ENCODE peak calls at places on chromosomes 3 and 15, in seven cellular contexts. One of them, this sample, is unnamed.
A peak's percentile ranks its signal among the peaks of the same experiment; 100 is the strongest.

GRCh38 chr3:65778966-65779365 is 259.8 kb downstream of the MAGI1 start:
- DNase-seq in IMR-90: peak; percentile 18
- DNase-seq in H1: no peak
- DNase-seq in trophoblast cell: no peak
- DNase-seq in neuronal stem cell: no peak
- DNase-seq in mesendoderm: no peak
- DNase-seq in mesenchymal stem cell: no peak
- DNase-seq in this sample: no peak

GRCh38 chr3:46495901-46496456 is 1.8 kb upstream of the RTP3 start:
- DNase-seq in mesendoderm: peak; percentile 64
- DNase-seq in trophoblast cell: peak; percentile 70
- DNase-seq in IMR-90: peak; percentile 95
- DNase-seq in mesenchymal stem cell: peak; percentile 92
- DNase-seq in neuronal stem cell: no peak
- DNase-seq in H1: peak; percentile 40
- DNase-seq in this sample: no peak

GRCh38 chr15:65373163-65373651 is 4.6 kb downstream of the IGDCC3 start:
- DNase-seq in IMR-90: no peak
- DNase-seq in trophoblast cell: no peak
- DNase-seq in mesenchymal stem cell: no peak
- DNase-seq in mesendoderm: no peak
- DNase-seq in H1: no peak
- DNase-seq in neuronal stem cell: no peak
- DNase-seq in this sample: peak; percentile 19

GRCh38 chr15:98599911-98600685 is 48.2 kb upstream of the IGF1R start:
- DNase-seq in mesendoderm: peak; percentile 47
- DNase-seq in H1: peak; percentile 52
- DNase-seq in trophoblast cell: no peak
- DNase-seq in IMR-90: peak; percentile 71
- DNase-seq in neuronal stem cell: no peak
- DNase-seq in mesenchymal stem cell: peak; percentile 58
- DNase-seq in this sample: no peak

GRCh38 chr3:50050361-50050760 is 38.4 kb upstream of the RBM5 start:
- DNase-seq in mesenchymal stem cell: no peak
- DNase-seq in H1: no peak
- DNase-seq in trophoblast cell: no peak
- DNase-seq in mesendoderm: no peak
- DNase-seq in neuronal stem cell: no peak
- DNase-seq in IMR-90: peak; percentile 83
- DNase-seq in this sample: no peak

GRCh38 chr3:129248286-129248979 is 973 bp upstream of the COPG1 start:
- DNase-seq in mesendoderm: no peak
- DNase-seq in IMR-90: no peak
- DNase-seq in trophoblast cell: peak; percentile 52
- DNase-seq in mesenchymal stem cell: no peak
- DNase-seq in neuronal stem cell: no peak
- DNase-seq in H1: no peak
- DNase-seq in this sample: no peak

GRCh38 chr3:51942603-51943450 is 664 bp downstream of the PARP3 start:
- DNase-seq in neuronal stem cell: no peak
- DNase-seq in H1: no peak
- DNase-seq in mesenchymal stem cell: peak; percentile 44
- DNase-seq in trophoblast cell: peak; percentile 12
- DNase-seq in IMR-90: peak; percentile 52
- DNase-seq in mesendoderm: peak; percentile 29
- DNase-seq in this sample: peak; percentile 32

GRCh38 chr3:149736180-149737100 is 15.8 kb downstream of the COMMD2 start:
- DNase-seq in neuronal stem cell: no peak
- DNase-seq in mesendoderm: no peak
- DNase-seq in trophoblast cell: peak; percentile 78
- DNase-seq in IMR-90: peak; percentile 42
- DNase-seq in mesenchymal stem cell: peak; percentile 47
- DNase-seq in H1: no peak
- DNase-seq in this sample: no peak

GRCh38 chr3:117059990-117060338 is 350.4 kb downstream of the TUSC7 start:
- DNase-seq in trophoblast cell: no peak
- DNase-seq in H1: no peak
- DNase-seq in IMR-90: no peak
- DNase-seq in neuronal stem cell: no peak
- DNase-seq in mesenchymal stem cell: no peak
- DNase-seq in mesendoderm: no peak
- DNase-seq in this sample: no peak

GRCh38 chr15:89068325-89068784 is 19.9 kb upstream of the ABHD2 start:
- DNase-seq in trophoblast cell: no peak
- DNase-seq in H1: no peak
- DNase-seq in IMR-90: peak; percentile 98
- DNase-seq in neuronal stem cell: no peak
- DNase-seq in mesendoderm: no peak
- DNase-seq in mesenchymal stem cell: no peak
- DNase-seq in this sample: no peak

GRCh38 chr3:43181202-43181910 is 75.5 kb upstream of the POMGNT2 start:
- DNase-seq in IMR-90: no peak
- DNase-seq in neuronal stem cell: no peak
- DNase-seq in H1: no peak
- DNase-seq in mesenchymal stem cell: no peak
- DNase-seq in mesendoderm: no peak
- DNase-seq in trophoblast cell: peak; percentile 93
- DNase-seq in this sample: no peak

GRCh38 chr15:60591491-60592385 is 112.8 kb upstream of the ICE2 start:
- DNase-seq in mesenchymal stem cell: peak; percentile 36
- DNase-seq in H1: peak; percentile 80
- DNase-seq in trophoblast cell: peak; percentile 29
- DNase-seq in IMR-90: no peak
- DNase-seq in neuronal stem cell: peak; percentile 57
- DNase-seq in mesendoderm: peak; percentile 74
- DNase-seq in this sample: peak; percentile 61

GRCh38 chr3:129613205-129613740 is 6.8 kb upstream of the PLXND1 start:
- DNase-seq in neuronal stem cell: no peak
- DNase-seq in IMR-90: no peak
- DNase-seq in mesendoderm: no peak
- DNase-seq in mesenchymal stem cell: no peak
- DNase-seq in H1: no peak
- DNase-seq in trophoblast cell: no peak
- DNase-seq in this sample: no peak

GRCh38 chr3:127110982-127111693 is 81.8 kb upstream of the PRR23E start:
- DNase-seq in IMR-90: no peak
- DNase-seq in trophoblast cell: no peak
- DNase-seq in H1: no peak
- DNase-seq in neuronal stem cell: no peak
- DNase-seq in mesendoderm: peak; percentile 14
- DNase-seq in mesenchymal stem cell: no peak
- DNase-seq in this sample: peak; percentile 32

GRCh38 chr3:99697250-99697649 is 58.9 kb downstream of the COL8A1 start:
- DNase-seq in neuronal stem cell: no peak
- DNase-seq in mesenchymal stem cell: no peak
- DNase-seq in mesendoderm: no peak
- DNase-seq in trophoblast cell: no peak
- DNase-seq in IMR-90: no peak
- DNase-seq in H1: no peak
- DNase-seq in this sample: no peak

GRCh38 chr3:16288664-16289063 is 23.7 kb downstream of the OXNAD1 start:
- DNase-seq in H1: no peak
- DNase-seq in mesenchymal stem cell: no peak
- DNase-seq in trophoblast cell: no peak
- DNase-seq in IMR-90: no peak
- DNase-seq in neuronal stem cell: no peak
- DNase-seq in mesendoderm: no peak
- DNase-seq in this sample: no peak
- H3K4me1 ChIP-seq in H1: no peaks in the 10 kb centered on the region
- H3K4me1 ChIP-seq in mesenchymal stem cell: no peaks in the 10 kb centered on the region
- H3K4me1 ChIP-seq in trophoblast cell: no peaks in the 10 kb centered on the region
- H3K4me1 ChIP-seq in IMR-90: peaks cover 2% of the 10 kb centered on the region
- H3K4me1 ChIP-seq in neuronal stem cell: no peaks in the 10 kb centered on the region
- H3K4me1 ChIP-seq in mesendoderm: no peaks in the 10 kb centered on the region
- H3K4me1 ChIP-seq in this sample: no peaks in the 10 kb centered on the region

DNA sequence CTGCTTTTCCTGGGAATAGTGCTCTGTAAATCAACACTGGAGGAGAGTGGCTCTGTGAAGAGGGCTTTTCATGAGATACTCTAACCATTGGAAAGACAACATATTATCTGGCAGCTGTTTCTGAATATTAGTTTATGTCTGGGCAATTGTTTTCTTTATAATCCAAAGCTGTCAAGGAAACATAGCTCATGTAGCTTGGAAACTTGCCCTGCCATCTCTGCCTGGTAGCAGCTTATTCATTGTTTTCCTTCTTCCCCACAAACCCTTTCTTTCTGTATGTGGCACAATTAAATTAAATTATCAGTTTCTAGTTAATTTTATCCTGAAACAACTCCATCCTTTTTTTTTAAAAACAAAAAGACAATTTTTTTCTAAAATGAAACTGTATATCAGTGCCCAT is 160.0 kb downstream of the EDEM1 start:
- DNase-seq in IMR-90: no peak
- DNase-seq in mesenchymal stem cell: no peak
- DNase-seq in trophoblast cell: no peak
- DNase-seq in H1: no peak
- DNase-seq in mesendoderm: no peak
- DNase-seq in neuronal stem cell: no peak
- DNase-seq in this sample: no peak
- H3K18ac ChIP-seq in IMR-90: no peak overlapping the region
- H3K18ac ChIP-seq in mesenchymal stem cell: no peak overlapping the region
- H3K18ac ChIP-seq in trophoblast cell: no peak overlapping the region
- H3K18ac ChIP-seq in H1: no peak overlapping the region
- H3K18ac ChIP-seq in mesendoderm: no peak overlapping the region
- H3K18ac ChIP-seq in neuronal stem cell: no peak overlapping the region
- H3K18ac ChIP-seq in this sample: no peak overlapping the region

DNA sequence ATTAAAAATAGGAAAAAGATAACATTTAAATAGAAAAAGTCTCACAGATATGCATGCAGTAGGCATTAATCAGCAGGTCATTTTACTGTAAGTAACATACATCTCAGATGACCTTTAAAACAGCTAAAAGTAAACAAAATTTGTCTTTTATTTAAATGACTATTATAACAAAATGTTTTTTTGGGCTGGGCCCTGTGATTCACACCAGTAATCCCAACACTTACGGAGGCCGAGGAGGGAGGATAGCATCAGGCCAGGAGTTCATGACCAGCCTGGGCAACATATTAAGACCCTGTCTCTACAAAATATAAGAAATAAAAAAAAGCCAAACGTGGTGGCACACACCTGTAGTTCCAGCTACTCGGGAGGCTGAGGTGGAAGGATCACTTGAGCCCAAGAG is 14.8 kb downstream of the IQGAP1 start:
- DNase-seq in mesendoderm: no peak
- DNase-seq in IMR-90: no peak
- DNase-seq in H1: no peak
- DNase-seq in neuronal stem cell: no peak
- DNase-seq in mesenchymal stem cell: no peak
- DNase-seq in trophoblast cell: no peak
- DNase-seq in this sample: no peak
- H3K4me1 ChIP-seq in mesendoderm: peaks cover 17% of the 10 kb centered on the region
- H3K4me1 ChIP-seq in IMR-90: peaks cover 19% of the 10 kb centered on the region
- H3K4me1 ChIP-seq in H1: peaks cover 16% of the 10 kb centered on the region
- H3K4me1 ChIP-seq in neuronal stem cell: peaks cover 14% of the 10 kb centered on the region
- H3K4me1 ChIP-seq in mesenchymal stem cell: peaks cover 11% of the 10 kb centered on the region
- H3K4me1 ChIP-seq in trophoblast cell: peaks cover 4% of the 10 kb centered on the region
- H3K4me1 ChIP-seq in this sample: peaks cover 5% of the 10 kb centered on the region

GRCh38 chr3:74630602-74631001 is 16.1 kb upstream of the CNTN3 start:
- DNase-seq in neuronal stem cell: no peak
- DNase-seq in mesenchymal stem cell: no peak
- DNase-seq in mesendoderm: peak; percentile 13
- DNase-seq in trophoblast cell: peak; percentile 46
- DNase-seq in IMR-90: peak; percentile 59
- DNase-seq in H1: no peak
- DNase-seq in this sample: no peak

GRCh38 chr3:74631771-74632170 is 17.3 kb upstream of the CNTN3 start:
- DNase-seq in neuronal stem cell: no peak
- DNase-seq in IMR-90: peak; percentile 52
- DNase-seq in H1: no peak
- DNase-seq in mesendoderm: no peak
- DNase-seq in trophoblast cell: no peak
- DNase-seq in mesenchymal stem cell: no peak
- DNase-seq in this sample: no peak

GRCh38 chr3:74636981-74637380 is 22.5 kb upstream of the CNTN3 start:
- DNase-seq in neuronal stem cell: no peak
- DNase-seq in IMR-90: peak; percentile 77
- DNase-seq in mesendoderm: no peak
- DNase-seq in H1: no peak
- DNase-seq in mesenchymal stem cell: no peak
- DNase-seq in trophoblast cell: no peak
- DNase-seq in this sample: no peak

GRCh38 chr3:74631341-74631740 is 16.9 kb upstream of the CNTN3 start:
- DNase-seq in trophoblast cell: peak; percentile 83
- DNase-seq in H1: no peak
- DNase-seq in IMR-90: peak; percentile 59
- DNase-seq in mesendoderm: no peak
- DNase-seq in mesenchymal stem cell: no peak
- DNase-seq in neuronal stem cell: no peak
- DNase-seq in this sample: no peak

DNA sequence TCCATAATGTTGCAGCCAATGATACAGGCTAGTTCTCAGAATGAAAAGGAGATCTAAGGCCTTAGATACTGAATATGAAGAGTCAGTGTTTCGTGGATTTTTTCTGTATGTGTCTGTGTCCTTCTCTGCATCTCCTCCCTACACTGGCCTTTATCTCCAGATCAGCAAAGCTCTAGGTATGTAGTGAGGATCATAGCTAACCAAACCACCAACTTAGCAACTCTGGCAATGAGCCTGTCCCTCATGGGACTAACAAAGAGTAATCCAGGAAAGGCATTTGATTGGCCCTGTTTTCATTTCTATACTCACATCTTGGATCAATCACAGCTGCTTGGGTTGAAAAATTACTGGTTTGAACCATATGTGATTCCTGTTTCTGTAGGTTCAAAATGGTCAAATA is 18.6 kb upstream of the CNTN3 start:
- DNase-seq in mesenchymal stem cell: no peak
- DNase-seq in trophoblast cell: peak; percentile 67
- DNase-seq in neuronal stem cell: no peak
- DNase-seq in IMR-90: peak; percentile 45
- DNase-seq in H1: no peak
- DNase-seq in mesendoderm: peak; percentile 8
- DNase-seq in this sample: no peak
- H3K18ac ChIP-seq in mesenchymal stem cell: no peak overlapping the region
- H3K18ac ChIP-seq in trophoblast cell: no peak overlapping the region
- H3K18ac ChIP-seq in neuronal stem cell: no peak overlapping the region
- H3K18ac ChIP-seq in IMR-90: peak overlapping the region; percentile 68
- H3K18ac ChIP-seq in H1: no peak overlapping the region
- H3K18ac ChIP-seq in mesendoderm: no peak overlapping the region
- H3K18ac ChIP-seq in this sample: no peak overlapping the region

GRCh38 chr3:57957823-57958222 is 50.4 kb upstream of the FLNB start:
- DNase-seq in H1: no peak
- DNase-seq in mesendoderm: no peak
- DNase-seq in mesenchymal stem cell: no peak
- DNase-seq in neuronal stem cell: no peak
- DNase-seq in trophoblast cell: no peak
- DNase-seq in IMR-90: no peak
- DNase-seq in this sample: no peak
- H3K4me1 ChIP-seq in H1: no peaks in the 10 kb centered on the region
- H3K4me1 ChIP-seq in mesendoderm: no peaks in the 10 kb centered on the region
- H3K4me1 ChIP-seq in mesenchymal stem cell: peaks cover 9% of the 10 kb centered on the region
- H3K4me1 ChIP-seq in neuronal stem cell: peaks cover 15% of the 10 kb centered on the region
- H3K4me1 ChIP-seq in trophoblast cell: peaks cover 18% of the 10 kb centered on the region
- H3K4me1 ChIP-seq in IMR-90: peaks cover 5% of the 10 kb centered on the region
- H3K4me1 ChIP-seq in this sample: peaks cover 6% of the 10 kb centered on the region

DNA sequence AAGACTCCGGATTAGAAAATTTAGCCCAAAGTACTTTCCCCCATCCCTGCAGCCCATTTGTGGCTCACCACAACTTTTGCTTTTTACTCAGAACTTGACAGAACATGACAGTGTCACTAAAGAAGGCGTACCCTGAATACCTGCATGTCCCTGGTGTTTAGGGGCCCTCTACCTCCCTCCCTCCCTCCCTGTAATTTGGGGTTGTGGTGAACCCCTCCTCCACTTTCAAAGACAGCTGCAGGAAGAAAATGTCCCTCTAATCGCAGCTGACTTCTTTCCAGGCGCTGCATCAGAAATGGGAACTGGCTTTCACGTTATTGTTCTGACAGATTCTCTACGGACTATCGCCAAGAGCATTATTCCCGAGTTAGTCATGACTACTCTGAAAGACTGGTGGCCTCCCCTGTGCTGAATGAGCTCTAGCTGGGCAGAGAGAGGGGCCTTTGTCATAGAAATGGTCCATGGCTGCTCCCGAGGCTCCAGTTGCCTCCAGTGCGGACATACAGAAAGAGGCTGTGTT is 93.2 kb upstream of the ARHGEF3 start:
- DNase-seq in neuronal stem cell: no peak
- DNase-seq in H1: no peak
- DNase-seq in IMR-90: peak; percentile 55
- DNase-seq in trophoblast cell: peak; percentile 12
- DNase-seq in mesenchymal stem cell: peak; percentile 20
- DNase-seq in mesendoderm: no peak
- DNase-seq in this sample: no peak
- H3K18ac ChIP-seq in neuronal stem cell: no peak overlapping the region
- H3K18ac ChIP-seq in H1: no peak overlapping the region
- H3K18ac ChIP-seq in IMR-90: no peak overlapping the region
- H3K18ac ChIP-seq in trophoblast cell: no peak overlapping the region
- H3K18ac ChIP-seq in mesenchymal stem cell: no peak overlapping the region
- H3K18ac ChIP-seq in mesendoderm: no peak overlapping the region
- H3K18ac ChIP-seq in this sample: no peak overlapping the region

This sample was measured in H9.